ENCODE peak calls at places on chromosomes 11 and 22, in four cellular contexts. E, Q, T and Z are unnamed samples.

GRCh38 chr11:134668796-134669195 is 256.8 kb upstream of the B3GAT1 start:
- DNase-seq in Q (no peak), E (no peak), T (no peak), Z (no peak)

GRCh38 chr11:64019106-64020031 is 16.4 kb upstream of the FLRT1 start:
- DNase-seq in E (no peak), T (no peak), Q (no peak), Z (no peak)

GRCh38 chr11:126426820-126427749 is 71.6 kb downstream of the ST3GAL4 start:
- DNase-seq in T (no peak), Q (no peak), E (no peak), Z (no peak)

GRCh38 chr11:85541683-85542082 is 85.5 kb downstream of the DLG2 start:
- DNase-seq in E (no peak), Q (no peak), T (no peak), Z (no peak)

GRCh38 chr11:108524422-108524821 is 26.2 kb upstream of the POGLUT3 start:
- DNase-seq in E (no peak), Q (no peak), T (no peak), Z (no peak)

GRCh38 chr11:126268361-126268707 is 361 bp downstream of the SRPRA start:
- DNase-seq in E (no peak), Q (no peak), T (no peak), Z (no peak)

GRCh38 chr22:44365196-44365802 is 52.5 kb upstream of the SHISAL1 start:
- DNase-seq in Q (no peak), E (no peak), T (no peak), Z (no peak)

GRCh38 chr11:441418-442274 is at the start of gene ANO9:
- DNase-seq in T (no peak), Q (no peak), E (no peak), Z (peak; percentile 17)

GRCh38 chr22:47420211-47420610 is 657.8 kb downstream of the TBC1D22A start:
- DNase-seq in E (no peak), T (no peak), Q (no peak), Z (no peak)

GRCh38 chr11:110029714-110030113 is 63.5 kb upstream of the ZC3H12C start:
- DNase-seq in T (no peak), Q (no peak), E (no peak), Z (no peak)

DNA sequence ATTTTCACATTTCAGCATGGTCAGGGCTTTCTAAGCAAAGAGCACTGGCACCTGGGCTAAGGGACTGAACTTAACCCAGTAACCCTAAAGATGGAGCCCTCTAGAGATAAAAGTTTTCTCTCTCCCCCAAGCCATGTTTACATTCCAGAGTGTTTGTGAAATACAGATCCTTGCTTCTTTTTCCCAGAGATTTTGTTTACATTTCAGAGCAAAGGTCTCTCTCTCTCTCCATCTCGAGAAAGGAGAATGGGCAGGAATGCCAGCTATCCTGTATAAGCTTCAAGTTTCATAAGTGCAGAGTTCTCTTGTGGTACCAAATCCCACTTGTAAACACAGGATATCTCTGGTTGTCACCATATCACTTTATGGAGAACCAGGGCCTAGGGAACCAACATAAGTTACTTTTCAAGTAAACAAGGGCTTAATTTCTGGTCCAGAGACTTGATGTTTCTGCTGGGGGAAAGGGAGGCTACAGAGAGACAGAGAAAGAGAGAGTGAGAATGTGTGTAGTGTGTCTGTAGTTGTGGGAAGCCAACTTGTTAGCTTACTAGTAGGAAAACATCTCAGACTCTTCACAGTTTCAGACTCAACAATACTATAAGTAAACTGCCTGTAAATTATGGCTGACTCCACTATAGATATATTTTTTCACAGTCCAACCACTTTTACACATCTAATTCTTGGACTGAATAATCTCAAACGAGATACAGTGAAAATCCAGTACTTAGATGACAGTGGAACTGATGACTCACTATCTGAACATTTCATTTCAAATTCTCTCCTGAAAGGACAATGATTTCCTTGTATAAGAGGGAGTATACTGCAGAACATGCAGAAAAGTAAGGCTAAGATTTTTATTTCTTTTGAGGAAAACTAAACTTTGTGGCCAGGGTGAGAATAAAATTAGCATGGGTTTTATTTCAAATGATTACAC is 76.2 kb downstream of the ARHGAP32 start:
- DNase-seq in T (no peak), E (peak; percentile 78), Q (peak; percentile 70), Z (no peak)
- TF ChIP-seq CTCF in T (no peak), E (no peak), Q (no peak), Z (no peak)

GRCh38 chr11:82867495-82868082 is 32.6 kb downstream of the PRCP start:
- DNase-seq in T (peak; percentile 45), E (peak; percentile 76), Q (peak; percentile 89), Z (peak; percentile 88)
- H3K4me3 ChIP-seq in T (no peak overlapping the region), E (peak overlapping the region; percentile 29), Q (peak overlapping the region; percentile 50), Z (no peak overlapping the region)

DNA sequence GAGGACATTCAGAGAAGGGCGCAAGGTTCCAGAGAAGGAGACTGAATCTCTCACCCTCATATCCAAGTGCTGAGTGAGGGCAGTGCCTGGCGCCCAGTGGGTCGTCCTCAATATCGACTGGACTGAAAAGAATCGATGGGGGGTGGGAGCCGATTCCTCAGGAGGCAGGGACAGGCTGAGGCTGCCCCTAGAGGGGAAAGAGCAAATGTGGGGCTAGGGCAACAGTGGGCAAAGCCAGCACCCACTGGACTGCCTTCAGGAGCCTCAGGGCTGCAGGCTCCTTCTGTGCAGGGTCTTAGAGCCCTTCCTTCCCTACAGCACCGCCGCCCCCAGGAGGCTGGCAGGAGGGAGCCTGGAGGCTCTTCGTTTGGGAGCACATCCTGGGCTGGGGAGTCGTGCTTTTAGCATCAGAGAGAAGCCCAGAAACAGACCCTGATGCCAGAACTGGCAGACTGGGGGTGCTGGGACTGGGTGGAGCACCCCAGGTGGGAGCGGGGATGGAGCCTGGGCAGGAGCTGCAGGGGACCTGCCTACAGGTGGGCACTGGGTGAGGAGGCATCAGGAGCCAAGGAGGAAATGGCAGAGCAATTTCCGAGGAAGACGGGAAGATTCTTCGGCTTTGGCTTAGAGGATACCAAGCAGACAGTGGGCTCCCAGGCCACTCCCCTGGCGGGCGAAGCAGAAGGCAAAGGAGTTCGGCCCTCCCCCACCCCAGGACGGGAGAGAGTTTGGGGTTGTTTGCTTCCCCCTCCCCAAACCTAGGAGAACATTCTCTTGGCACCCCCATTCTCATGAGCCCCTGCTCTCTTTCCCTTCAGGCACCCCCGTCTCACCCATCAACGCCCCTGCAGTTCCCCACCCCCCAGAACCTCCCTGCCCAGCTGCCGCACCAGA is 1.2 kb downstream of the SYT7 start:
- DNase-seq in E (no peak), Q (no peak), T (no peak), Z (no peak)
- TF ChIP-seq CTCF in E (no peak), Q (no peak), T (no peak), Z (no peak)

GRCh38 chr11:3231550-3231850 is 717 bp downstream of the MRGPRE start:
- DNase-seq in E (no peak), T (no peak), Q (no peak), Z (no peak)

GRCh38 chr11:3230636-3231549 is 1.3 kb downstream of the MRGPRE start:
- DNase-seq in T (no peak), E (no peak), Q (no peak), Z (no peak)

GRCh38 chr11:3229673-3230630 is 2.3 kb downstream of the MRGPRE start:
- DNase-seq in E (no peak), T (no peak), Q (no peak), Z (no peak)

GRCh38 chr11:3232956-3233355 is 739 bp upstream of the MRGPRE start:
- DNase-seq in T (no peak), E (no peak), Q (no peak), Z (no peak)

DNA sequence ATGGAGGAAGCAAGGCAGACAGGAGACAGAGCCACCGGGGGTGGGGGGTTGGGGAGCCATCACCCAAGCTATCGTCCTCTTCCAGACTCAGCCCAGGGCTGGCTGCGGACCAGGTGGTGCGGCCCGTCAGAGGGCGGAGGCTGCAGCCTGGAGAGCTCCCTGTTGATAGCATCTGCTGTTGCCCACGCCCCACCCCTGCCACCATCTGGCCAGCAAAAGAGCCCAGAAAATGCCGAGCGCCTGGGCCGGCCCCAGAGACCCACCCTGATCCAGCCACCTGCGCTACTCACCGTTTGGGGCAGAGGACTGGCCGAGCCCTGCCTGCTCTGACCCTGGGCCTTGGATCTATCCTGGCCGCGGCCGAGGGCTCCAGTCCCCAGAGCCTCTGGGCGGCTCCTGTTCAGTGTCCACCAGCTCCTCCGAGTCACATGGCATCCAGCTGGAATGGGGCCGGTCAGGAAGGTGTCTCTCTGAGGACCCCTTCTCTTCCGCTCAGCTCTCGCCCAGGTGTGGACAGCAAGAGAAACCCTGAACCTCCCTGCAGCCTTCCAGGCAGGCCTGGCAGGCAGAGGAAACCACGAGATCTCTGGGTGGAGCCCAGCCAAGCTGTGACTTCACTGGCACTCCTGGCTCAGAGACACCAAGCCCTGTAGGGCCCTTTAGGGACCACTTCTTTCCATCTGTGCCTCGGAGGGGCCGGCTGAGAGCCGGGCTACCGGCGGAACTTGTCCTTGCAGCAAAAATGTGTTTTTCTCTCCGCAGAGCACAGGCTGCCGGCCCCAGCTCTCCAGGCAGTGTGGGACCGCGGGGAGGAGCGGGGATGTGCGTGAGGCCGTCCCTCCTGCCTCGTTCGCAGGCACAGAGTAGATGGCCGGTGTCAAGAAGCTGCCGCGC is at the start of gene MRGPRE:
- DNase-seq in E (no peak), T (no peak), Q (peak; percentile 5), Z (no peak)
- H3K4me3 ChIP-seq in E (no peak within 1 kb of the TSS), T (peak within 1 kb of the TSS; percentile 25), Q (no peak within 1 kb of the TSS), Z (no peak within 1 kb of the TSS)

GRCh38 chr22:20180245-20180630 is 29.4 kb upstream of the CCDC188 start:
- DNase-seq in T (no peak), E (no peak), Q (no peak), Z (no peak)
- TF ChIP-seq CTCF in T (no peak), E (peak; percentile 15), Q (peak; percentile 49), Z (peak; percentile 29)